ENCODE peak calls at places on chromosome 18, in ten cellular contexts. N, P, U, E, K, G, J, Y, W and T are unnamed samples.

GRCh38 chr18:13137939-13138821 is 80.4 kb upstream of the LDLRAD4 start:
- DNase-seq in N (no peak), P (peak), U (no peak), E (peak), K (peak), G (peak), J (peak), Y (peak), W (peak), T (no peak)

GRCh38 chr18:27894746-27895145 is 282.2 kb downstream of the CDH2 start:
- DNase-seq in N (no peak), P (no peak), U (no peak), E (no peak), K (no peak), G (no peak), J (no peak), Y (no peak), W (no peak), T (no peak)

GRCh38 chr18:9097349-9097748 is 5.2 kb upstream of the NDUFV2 start:
- DNase-seq in N (no peak), P (no peak), U (no peak), E (no peak), K (no peak), G (no peak), J (no peak), Y (no peak), W (no peak), T (no peak)

GRCh38 chr18:12657048-12657848 is 659 bp downstream of the SPIRE1 start:
- DNase-seq in N (no peak), P (peak), U (peak), E (no peak), K (no peak), G (peak), J (peak), Y (peak), W (no peak), T (no peak)

GRCh38 chr18:43367895-43368294 is 90.6 kb upstream of the SYT4 start:
- DNase-seq in N (no peak), P (no peak), U (no peak), E (no peak), K (no peak), G (no peak), J (no peak), Y (no peak), W (no peak), T (no peak)

GRCh38 chr18:44321868-44322590 is 358.7 kb upstream of the SETBP1 start:
- DNase-seq in N (no peak), P (no peak), U (no peak), E (no peak), K (no peak), G (no peak), J (no peak), Y (no peak), W (no peak), T (no peak)

GRCh38 chr18:38751897-38752296 is 1186.3 kb upstream of the CELF4 start:
- DNase-seq in N (no peak), P (no peak), U (no peak), E (peak), K (no peak), G (no peak), J (no peak), Y (no peak), W (no peak), T (no peak)

GRCh38 chr18:46946656-46947282 is 29.4 kb downstream of the KATNAL2 start:
- DNase-seq in N (peak), P (peak), U (peak), E (peak), K (no peak), G (peak), J (peak), Y (peak), W (no peak), T (no peak)

GRCh38 chr18:61975526-61976326 is 82.9 kb upstream of the RNF152 start:
- DNase-seq in N (no peak), P (no peak), U (no peak), E (no peak), K (no peak), G (no peak), J (no peak), Y (no peak), W (no peak), T (no peak)

GRCh38 chr18:9916067-9916684 is 2.4 kb downstream of the VAPA start:
- DNase-seq in N (no peak), P (no peak), U (no peak), E (no peak), K (peak), G (no peak), J (no peak), Y (no peak), W (no peak), T (no peak)

GRCh38 chr18:39788395-39788794 is 2166.6 kb upstream of the PIK3C3 start:
- DNase-seq in N (no peak), P (no peak), U (no peak), E (no peak), K (no peak), G (no peak), J (no peak), Y (no peak), W (no peak), T (no peak)

GRCh38 chr18:10166164-10166807 is 252.5 kb downstream of the VAPA start:
- DNase-seq in N (no peak), P (no peak), U (no peak), E (no peak), K (no peak), G (no peak), J (no peak), Y (no peak), W (no peak), T (no peak)

GRCh38 chr18:13485604-13486003 is 240.8 kb downstream of the FAM210A start:
- DNase-seq in N (no peak), P (no peak), U (no peak), E (no peak), K (no peak), G (no peak), J (no peak), Y (no peak), W (no peak), T (no peak)

GRCh38 chr18:3451989-3452749 is 2.2 kb downstream of the TGIF1 start:
- DNase-seq in N (no peak), P (no peak), U (peak), E (peak), K (no peak), G (peak), J (peak), Y (peak), W (no peak), T (no peak)

GRCh38 chr18:53991805-53992204 is 232.7 kb downstream of the MBD2 start:
- DNase-seq in N (no peak), P (no peak), U (no peak), E (no peak), K (no peak), G (no peak), J (no peak), Y (no peak), W (no peak), T (no peak)

GRCh38 chr18:12376034-12376717 is 851 bp downstream of the AFG3L2 start:
- DNase-seq in N (peak), P (no peak), U (no peak), E (peak), K (peak), G (peak), J (no peak), Y (no peak), W (no peak), T (no peak)

GRCh38 chr18:5294618-5295230 is 802 bp downstream of the ZBTB14 start:
- DNase-seq in N (peak), P (peak), U (peak), E (peak), K (peak), G (peak), J (peak), Y (peak), W (no peak), T (no peak)

GRCh38 chr18:24397131-24397693 is 412 bp downstream of the OSBPL1A start:
- DNase-seq in N (peak), P (no peak), U (no peak), E (peak), K (no peak), G (peak), J (peak), Y (no peak), W (peak), T (peak)

GRCh38 chr18:808086-808485 is 4.0 kb downstream of the YES1 start:
- DNase-seq in N (no peak), P (no peak), U (no peak), E (no peak), K (peak), G (no peak), J (no peak), Y (no peak), W (no peak), T (no peak)

GRCh38 chr18:46247938-46248337 is 143.8 kb downstream of the HAUS1 start:
- DNase-seq in N (no peak), P (no peak), U (no peak), E (no peak), K (no peak), G (no peak), J (no peak), Y (no peak), W (no peak), T (no peak)

GRCh38 chr18:80068571-80069272 is 34.5 kb downstream of the RBFA start:
- DNase-seq in N (no peak), P (no peak), U (no peak), E (no peak), K (no peak), G (no peak), J (no peak), Y (no peak), W (no peak), T (no peak)

GRCh38 chr18:22428672-22429071 is 11.0 kb upstream of the CTAGE1 start:
- DNase-seq in N (no peak), P (no peak), U (no peak), E (no peak), K (no peak), G (no peak), J (no peak), Y (no peak), W (no peak), T (no peak)

GRCh38 chr18:46213295-46213694 is 109.1 kb downstream of the HAUS1 start:
- DNase-seq in N (no peak), P (no peak), U (no peak), E (no peak), K (peak), G (no peak), J (no peak), Y (no peak), W (no peak), T (no peak)

GRCh38 chr18:48676756-48677368 is 138.0 kb downstream of the CTIF start:
- DNase-seq in N (peak), P (peak), U (peak), E (peak), K (peak), G (peak), J (peak), Y (peak), W (no peak), T (no peak)

GRCh38 chr18:55509631-55510372 is 78.2 kb downstream of the TCF4 start:
- DNase-seq in N (no peak), P (no peak), U (no peak), E (no peak), K (no peak), G (no peak), J (no peak), Y (no peak), W (no peak), T (no peak)